ENCODE peak calls at places on chromosomes 13 and 19, in eight cellular contexts. B is A549; K is CD4-positive, CD25-positive, alpha-beta regulatory T cell; X is heart right ventricle; V is PC-3; Y is fibroblast of lung; A is cardiac muscle cell; E is iPS DF 6.9. Z is an unnamed sample.

GRCh38 chr13:92390217-92390616 is 836.4 kb upstream of the GPC6 start:
- DNase-seq in E (no peak), X (no peak), A (no peak), B (no peak), V (no peak), Y (peak; percentile 24), K (no peak), Z (no peak)

GRCh38 chr19:15810335-15810734 is 5.1 kb downstream of the OR10H1 start:
- DNase-seq in E (no peak), X (no peak), A (no peak), K (no peak), V (peak; percentile 81), Y (no peak), B (no peak), Z (no peak)

GRCh38 chr19:40190891-40191835 is at the start of gene MAP3K10:
- DNase-seq in V (peak; percentile 61), X (peak; percentile 83), B (peak; percentile 95), E (no peak), A (peak; percentile 79), Y (peak; percentile 61), K (peak; percentile 67), Z (no peak)

GRCh38 chr13:41059896-41060722 is 1.2 kb upstream of the WBP4 start:
- DNase-seq in K (no peak), Y (peak; percentile 91), V (peak; percentile 75), A (peak; percentile 90), B (peak; percentile 53), X (peak; percentile 88), E (peak; percentile 41), Z (peak; percentile 59)

GRCh38 chr19:46925548-46925950 is 64.8 kb downstream of the ARHGAP35 start:
- DNase-seq in E (no peak), V (peak; percentile 85), A (no peak), K (no peak), B (peak; percentile 69), Y (no peak), X (no peak), Z (no peak)

GRCh38 chr13:90654970-90655369 is 692.5 kb upstream of the MIR17HG start:
- DNase-seq in B (no peak), A (no peak), E (no peak), K (no peak), V (no peak), X (no peak), Y (no peak), Z (no peak)

GRCh38 chr19:46076951-46077814 is 36.4 kb upstream of the IGFL4 start:
- DNase-seq in E (peak; percentile 78), V (peak; percentile 81), X (no peak), B (peak; percentile 95), Y (peak; percentile 79), K (no peak), A (peak; percentile 91), Z (peak; percentile 63)

GRCh38 chr19:12842511-12842910 is 4.2 kb downstream of the MAST1 start:
- DNase-seq in K (no peak), B (no peak), X (no peak), Y (no peak), E (no peak), A (no peak), V (no peak), Z (no peak)

GRCh38 chr13:103694471-103694870 is 628.3 kb upstream of the SLC10A2 start:
- DNase-seq in B (no peak), A (peak; percentile 60), V (no peak), X (no peak), K (no peak), E (no peak), Y (no peak), Z (no peak)

GRCh38 chr19:49827034-49827433 is 8.9 kb downstream of the MED25 start:
- DNase-seq in A (no peak), Y (no peak), K (no peak), E (no peak), X (no peak), B (no peak), V (no peak), Z (no peak)

GRCh38 chr19:42253245-42254082 is 1.5 kb downstream of the ERF start:
- DNase-seq in Y (peak; percentile 43), B (peak; percentile 97), X (peak; percentile 68), V (peak; percentile 15), E (no peak), A (peak; percentile 75), K (peak; percentile 45), Z (no peak)

GRCh38 chr13:21240586-21240985 is 64.1 kb downstream of the MRPL57 start:
- DNase-seq in A (no peak), E (no peak), V (peak; percentile 37), Y (no peak), B (no peak), K (no peak), X (no peak), Z (peak; percentile 78)

GRCh38 chr19:50858896-50859295 is 4.2 kb downstream of the KLK3 start:
- DNase-seq in X (no peak), B (no peak), K (no peak), E (no peak), A (no peak), V (no peak), Y (no peak), Z (no peak)

DNA sequence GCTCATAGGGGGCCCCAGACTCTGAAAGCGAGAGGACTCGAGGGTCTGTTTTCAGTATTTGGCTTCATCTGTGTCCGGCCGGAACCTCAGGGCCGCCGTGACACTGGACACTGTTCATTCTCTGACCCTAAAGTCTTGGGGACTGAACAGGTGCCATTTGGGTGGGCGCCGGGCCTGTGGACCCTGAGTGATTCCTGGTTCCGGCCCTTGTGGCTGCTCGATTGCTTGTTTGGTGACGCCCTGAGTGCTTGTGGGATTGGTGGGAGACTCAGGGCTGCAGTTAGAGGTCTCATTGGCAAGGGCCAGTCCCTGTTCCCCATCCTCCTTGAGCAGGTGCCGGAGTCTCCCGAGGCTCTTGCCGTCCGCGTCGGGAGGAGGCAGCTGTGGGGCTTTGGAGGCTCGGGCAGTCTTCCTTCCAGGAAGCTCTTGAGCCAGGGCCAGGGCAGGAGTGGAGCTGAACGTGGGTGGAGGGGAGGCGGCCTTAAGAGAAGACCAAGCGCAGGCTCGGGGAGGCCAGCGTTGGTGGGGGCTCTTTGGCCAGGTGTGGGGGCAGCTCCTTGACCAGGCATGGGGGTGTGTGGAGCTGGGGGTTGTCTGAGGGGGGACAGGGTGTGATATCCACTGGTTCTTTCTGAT is 4.7 kb downstream of the PTBP1 start:
- DNase-seq in K (no peak), Y (peak; percentile 39), X (no peak), E (no peak), B (no peak), A (peak; percentile 2), V (no peak), Z (no peak)
- H3K4me3 ChIP-seq in K (no peak overlapping the region), Y (peak overlapping the region; percentile 44), X (peak overlapping the region; percentile 91), E (no peak overlapping the region), B (peak overlapping the region; percentile 100), A (no peak overlapping the region), V (peak overlapping the region; percentile 88), Z (peak overlapping the region; percentile 79)

DNA sequence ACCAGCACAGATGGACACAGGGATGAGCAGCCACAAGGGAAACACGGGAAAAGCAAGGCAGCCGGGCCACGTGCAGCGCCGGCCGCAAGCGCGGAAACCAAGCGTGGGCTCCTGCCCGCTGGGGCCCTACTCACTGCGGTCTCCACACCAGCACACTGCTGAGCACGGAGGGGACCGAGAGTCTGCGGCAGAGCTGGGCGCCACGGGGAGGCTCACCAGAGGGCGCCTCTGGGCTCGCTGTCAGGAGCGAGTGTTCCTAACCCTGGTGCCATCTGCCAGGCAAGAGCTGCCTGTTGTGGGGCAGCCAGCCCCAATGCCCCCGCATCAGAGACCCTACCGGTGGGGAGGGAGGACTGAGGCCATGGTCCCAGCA is 26.5 kb downstream of the MPND start:
- DNase-seq in E (no peak), B (no peak), A (peak; percentile 55), K (peak; percentile 69), X (peak; percentile 57), V (no peak), Y (no peak), Z (no peak)
- H3K4me3 ChIP-seq in E (no peak overlapping the region), B (no peak overlapping the region), A (no peak overlapping the region), K (peak overlapping the region; percentile 44), X (peak overlapping the region; percentile 17), V (no peak overlapping the region), Y (no peak overlapping the region), Z (no peak overlapping the region)

GRCh38 chr13:94309576-94309975 is 169.9 kb downstream of the DCT start:
- DNase-seq in A (no peak), E (no peak), K (no peak), V (no peak), Y (no peak), X (no peak), B (no peak), Z (no peak)

GRCh38 chr13:94311893-94312292 is 167.6 kb downstream of the DCT start:
- DNase-seq in B (no peak), E (no peak), X (no peak), A (no peak), V (no peak), K (no peak), Y (no peak), Z (no peak)

GRCh38 chr13:94308808-94309207 is 170.7 kb downstream of the DCT start:
- DNase-seq in B (no peak), X (no peak), A (no peak), K (no peak), V (no peak), Y (no peak), E (no peak), Z (no peak)

GRCh38 chr13:94312511-94313191 is 166.8 kb downstream of the DCT start:
- DNase-seq in K (peak; percentile 43), Y (no peak), V (no peak), E (no peak), A (no peak), X (no peak), B (no peak), Z (no peak)

GRCh38 chr13:94309997-94310842 is 169.3 kb downstream of the DCT start:
- DNase-seq in K (no peak), E (no peak), B (no peak), A (no peak), X (no peak), Y (peak; percentile 73), V (peak; percentile 79), Z (no peak)
- H3K4me3 ChIP-seq in K (no peak overlapping the region), E (no peak overlapping the region), B (no peak overlapping the region), A (no peak overlapping the region), X (no peak overlapping the region), Y (no peak overlapping the region), V (peak overlapping the region; percentile 9), Z (no peak overlapping the region)

GRCh38 chr13:42883142-42883541 is 101.8 kb downstream of the FAM216B start:
- DNase-seq in A (no peak), X (no peak), B (no peak), K (no peak), Y (no peak), V (no peak), E (no peak), Z (no peak)

GRCh38 chr13:42880241-42880640 is 98.9 kb downstream of the FAM216B start:
- DNase-seq in K (no peak), V (no peak), E (no peak), Y (no peak), A (no peak), X (no peak), B (no peak), Z (no peak)

GRCh38 chr13:42883771-42884170 is 102.4 kb downstream of the FAM216B start:
- DNase-seq in B (no peak), V (peak; percentile 30), A (peak; percentile 49), X (no peak), Y (peak; percentile 61), K (no peak), E (no peak), Z (peak; percentile 64)

DNA sequence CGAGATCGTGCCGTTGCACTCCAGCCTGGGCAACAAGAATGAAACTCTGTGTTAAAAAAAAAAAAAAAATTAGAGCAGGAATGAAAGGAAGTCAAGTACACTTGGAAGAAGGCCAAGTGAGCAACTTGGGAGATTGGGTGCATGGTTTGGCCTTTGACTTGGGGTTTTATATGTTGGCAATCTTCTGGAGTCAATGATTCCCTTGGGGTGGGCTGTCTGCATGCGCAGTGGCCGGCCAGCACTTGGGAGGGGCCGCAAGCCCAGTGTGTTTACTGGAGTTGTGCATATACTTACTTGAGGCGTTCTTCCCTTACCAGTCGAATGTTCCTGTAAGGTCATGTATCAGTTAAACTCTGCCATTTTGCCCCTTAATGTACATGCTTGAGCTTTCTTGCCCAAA is 103.9 kb downstream of the FAM216B start:
- DNase-seq in Y (no peak), A (no peak), K (no peak), V (no peak), X (no peak), E (no peak), B (no peak), Z (no peak)
- H3K4me3 ChIP-seq in Y (no peak overlapping the region), A (no peak overlapping the region), K (no peak overlapping the region), V (no peak overlapping the region), X (no peak overlapping the region), E (no peak overlapping the region), B (no peak overlapping the region), Z (no peak overlapping the region)

Z was measured in HFF-Myc.